ENCODE peak calls at places on chromosome 12, in seven cellular contexts. L is aorta; U is mucosa of descending colon; O is activated naive CD4-positive, alpha-beta T cell treated with anti-CD3 and anti-CD28 coated beads, Interleukin-2, amount 50 U/mL, for 72 hours; Y is central memory CD8-positive, alpha-beta T cell; H is activated CD8-positive, alpha-beta memory T cell treated with anti-CD3 and anti-CD28 coated beads, Interleukin-2, amount 10 ng/mL, durations not matched to agents 7 days and 5 days; G is A549. S is an unnamed sample.

GRCh38 chr12:124492879-124493808 is 74.3 kb downstream of the NCOR2 start:
- ATAC-seq in L (no peak), Y (no peak), H (no peak), O (no peak), G (no peak), U (no peak), S (no peak)

GRCh38 chr12:106085213-106085612 is 53.5 kb downstream of the NUAK1 start:
- ATAC-seq in L (no peak), H (no peak), O (peak), Y (no peak), U (no peak), G (no peak), S (no peak)

GRCh38 chr12:70854871-70855578 is 65.5 kb downstream of the PTPRR start:
- ATAC-seq in U (no peak), H (no peak), G (no peak), O (no peak), Y (no peak), L (no peak), S (no peak)

GRCh38 chr12:7667025-7667575 is 1.4 kb upstream of the APOBEC1 start:
- ATAC-seq in O (no peak), U (peak), Y (no peak), L (no peak), H (no peak), G (peak), S (no peak)

GRCh38 chr12:45704968-45705367 is 24.5 kb upstream of the ARID2 start:
- ATAC-seq in G (no peak), H (no peak), O (no peak), Y (no peak), L (no peak), U (no peak), S (no peak)

GRCh38 chr12:76713130-76713529 is 50.8 kb upstream of the ZDHHC17 start:
- ATAC-seq in U (no peak), G (no peak), O (no peak), Y (no peak), H (no peak), L (no peak), S (no peak)

GRCh38 chr12:67019070-67019469 is 250.1 kb upstream of the CAND1 start:
- ATAC-seq in G (no peak), O (no peak), L (no peak), Y (no peak), H (no peak), U (no peak), S (peak)

GRCh38 chr12:12671850-12672660 is 23.9 kb downstream of the GPR19 start:
- ATAC-seq in Y (no peak), L (no peak), U (no peak), G (no peak), O (no peak), H (no peak), S (no peak)

GRCh38 chr12:132400011-132400641 is 70.7 kb upstream of the GALNT9 start:
- ATAC-seq in H (no peak), Y (no peak), U (no peak), G (no peak), O (no peak), L (no peak), S (no peak)

GRCh38 chr12:89140141-89140540 is 212.2 kb downstream of the DUSP6 start:
- ATAC-seq in U (no peak), O (no peak), L (no peak), G (no peak), H (no peak), Y (no peak), S (no peak)

GRCh38 chr12:104669851-104670337 is 213.1 kb downstream of the CHST11 start:
- ATAC-seq in Y (peak), L (no peak), G (no peak), O (no peak), H (peak), U (peak), S (no peak)

GRCh38 chr12:87848248-87848868 is 180.8 kb downstream of the C12orf50 start:
- ATAC-seq in U (peak), G (no peak), Y (no peak), L (peak), H (no peak), O (no peak), S (no peak)

GRCh38 chr12:53219116-53219955 is 12.3 kb upstream of the ITGB7 start:
- ATAC-seq in U (no peak), Y (no peak), O (peak), G (no peak), H (peak), L (no peak), S (no peak)

GRCh38 chr12:89328483-89329030 is 23.7 kb downstream of the DUSP6 start:
- ATAC-seq in H (no peak), G (no peak), O (no peak), U (no peak), Y (no peak), L (no peak), S (peak)

GRCh38 chr12:115323223-115323905 is 639.4 kb upstream of the TBX3 start:
- ATAC-seq in L (no peak), O (no peak), U (no peak), Y (no peak), H (no peak), G (no peak), S (no peak)

GRCh38 chr12:121839993-121840761 is 18.5 kb downstream of the HPD start:
- ATAC-seq in H (no peak), L (no peak), U (no peak), O (no peak), G (peak), Y (no peak), S (no peak)

GRCh38 chr12:3132636-3133409 is 55.6 kb downstream of the TSPAN9 start:
- ATAC-seq in Y (no peak), U (no peak), O (no peak), L (no peak), G (no peak), H (no peak), S (no peak)

GRCh38 chr12:116160196-116160595 is 117.3 kb downstream of the MED13L start:
- ATAC-seq in G (peak), Y (no peak), H (no peak), O (no peak), L (no peak), U (no peak), S (no peak)

GRCh38 chr12:12172106-12172511 is 94.7 kb downstream of the LRP6 start:
- ATAC-seq in H (peak), O (peak), Y (peak), G (no peak), L (no peak), U (no peak), S (no peak)

GRCh38 chr12:69161835-69162234 is 77.5 kb upstream of the CPSF6 start:
- ATAC-seq in H (peak), G (no peak), U (no peak), O (peak), Y (no peak), L (no peak), S (no peak)

GRCh38 chr12:106717671-106718070 is 56.8 kb upstream of the RIC8B start:
- ATAC-seq in U (peak), Y (no peak), G (no peak), L (no peak), H (no peak), O (no peak), S (no peak)

GRCh38 chr12:46811185-46811584 is 14.6 kb downstream of the SLC38A4 start:
- ATAC-seq in O (no peak), G (no peak), H (no peak), U (no peak), L (no peak), Y (no peak), S (no peak)

GRCh38 chr12:124507188-124508109 is 60.0 kb downstream of the NCOR2 start:
- ATAC-seq in Y (no peak), U (no peak), G (no peak), H (no peak), L (no peak), O (no peak), S (no peak)

GRCh38 chr12:26340649-26341048 is 145.3 kb downstream of the SSPN start:
- ATAC-seq in O (no peak), Y (peak), H (peak), U (peak), L (no peak), G (no peak), S (peak)

GRCh38 chr12:50574621-50575348 is 70.0 kb downstream of the DIP2B start:
- ATAC-seq in U (no peak), Y (no peak), G (no peak), L (no peak), H (no peak), O (no peak), S (no peak)

GRCh38 chr12:29428630-29429029 is 47.7 kb upstream of the ERGIC2 start:
- ATAC-seq in Y (no peak), L (no peak), U (peak), H (no peak), G (peak), O (peak), S (peak)

GRCh38 chr12:4421590-4422031 is 24.0 kb downstream of the FGF6 start:
- ATAC-seq in U (peak), H (peak), L (no peak), G (peak), O (no peak), Y (no peak), S (no peak)